ENCODE peak calls at places on chromosome 10, in nine cellular contexts. One of them, this sample, is unnamed.

GRCh38 chr10:105026566-105026965 is 385.5 kb downstream of the SORCS3 start:
- DNase-seq in kidney tubule cell: no peak
- DNase-seq in stimulated activated CD4-positive, alpha-beta T cell treated with anti-CD3 and anti-CD28 coated beads, TNF-alpha, amount 100 ng/mL, for 24 hours: no peak
- DNase-seq in uterus: no peak
- DNase-seq in activated CD8-positive, alpha-beta T cell treated with anti-CD3 and anti-CD28 coated beads for 36 hours: no peak
- DNase-seq in caudate nucleus: no peak
- DNase-seq in body of pancreas: no peak
- DNase-seq in 8988T: no peak
- DNase-seq in HepG2: no peak
- DNase-seq in this sample: no peak

GRCh38 chr10:22702348-22702747 is 12.0 kb downstream of the PIP4K2A start:
- DNase-seq in HepG2: no peak
- DNase-seq in uterus: no peak
- DNase-seq in stimulated activated CD4-positive, alpha-beta T cell treated with anti-CD3 and anti-CD28 coated beads, TNF-alpha, amount 100 ng/mL, for 24 hours: no peak
- DNase-seq in 8988T: no peak
- DNase-seq in caudate nucleus: no peak
- DNase-seq in kidney tubule cell: no peak
- DNase-seq in activated CD8-positive, alpha-beta T cell treated with anti-CD3 and anti-CD28 coated beads for 36 hours: no peak
- DNase-seq in body of pancreas: peak; percentile 56
- DNase-seq in this sample: no peak

GRCh38 chr10:22620140-22620857 is 94.1 kb downstream of the PIP4K2A start:
- DNase-seq in kidney tubule cell: peak; percentile 96
- DNase-seq in stimulated activated CD4-positive, alpha-beta T cell treated with anti-CD3 and anti-CD28 coated beads, TNF-alpha, amount 100 ng/mL, for 24 hours: no peak
- DNase-seq in body of pancreas: peak; percentile 58
- DNase-seq in 8988T: peak; percentile 58
- DNase-seq in uterus: peak; percentile 54
- DNase-seq in activated CD8-positive, alpha-beta T cell treated with anti-CD3 and anti-CD28 coated beads for 36 hours: peak; percentile 50
- DNase-seq in caudate nucleus: peak; percentile 28
- DNase-seq in HepG2: no peak
- DNase-seq in this sample: no peak

GRCh38 chr10:122786269-122786668 is 59.4 kb downstream of the CUZD1 start:
- DNase-seq in kidney tubule cell: peak; percentile 28
- DNase-seq in uterus: no peak
- DNase-seq in stimulated activated CD4-positive, alpha-beta T cell treated with anti-CD3 and anti-CD28 coated beads, TNF-alpha, amount 100 ng/mL, for 24 hours: no peak
- DNase-seq in 8988T: no peak
- DNase-seq in HepG2: peak; percentile 13
- DNase-seq in body of pancreas: no peak
- DNase-seq in activated CD8-positive, alpha-beta T cell treated with anti-CD3 and anti-CD28 coated beads for 36 hours: no peak
- DNase-seq in caudate nucleus: no peak
- DNase-seq in this sample: peak; percentile 47

GRCh38 chr10:112985701-112986510 is 35.9 kb downstream of the TCF7L2 start:
- DNase-seq in kidney tubule cell: peak; percentile 51
- DNase-seq in caudate nucleus: no peak
- DNase-seq in activated CD8-positive, alpha-beta T cell treated with anti-CD3 and anti-CD28 coated beads for 36 hours: peak; percentile 49
- DNase-seq in body of pancreas: no peak
- DNase-seq in HepG2: no peak
- DNase-seq in 8988T: no peak
- DNase-seq in uterus: peak; percentile 32
- DNase-seq in stimulated activated CD4-positive, alpha-beta T cell treated with anti-CD3 and anti-CD28 coated beads, TNF-alpha, amount 100 ng/mL, for 24 hours: no peak
- DNase-seq in this sample: peak; percentile 25

GRCh38 chr10:32332299-32332750 is 14.6 kb downstream of the EPC1 start:
- DNase-seq in uterus: no peak
- DNase-seq in caudate nucleus: no peak
- DNase-seq in body of pancreas: peak; percentile 60
- DNase-seq in activated CD8-positive, alpha-beta T cell treated with anti-CD3 and anti-CD28 coated beads for 36 hours: peak; percentile 91
- DNase-seq in HepG2: no peak
- DNase-seq in kidney tubule cell: peak; percentile 82
- DNase-seq in stimulated activated CD4-positive, alpha-beta T cell treated with anti-CD3 and anti-CD28 coated beads, TNF-alpha, amount 100 ng/mL, for 24 hours: peak; percentile 70
- DNase-seq in 8988T: no peak
- DNase-seq in this sample: no peak

GRCh38 chr10:120583424-120584108 is 126.5 kb downstream of the PLPP4 start:
- DNase-seq in HepG2: no peak
- DNase-seq in 8988T: no peak
- DNase-seq in body of pancreas: no peak
- DNase-seq in kidney tubule cell: no peak
- DNase-seq in activated CD8-positive, alpha-beta T cell treated with anti-CD3 and anti-CD28 coated beads for 36 hours: no peak
- DNase-seq in uterus: no peak
- DNase-seq in stimulated activated CD4-positive, alpha-beta T cell treated with anti-CD3 and anti-CD28 coated beads, TNF-alpha, amount 100 ng/mL, for 24 hours: no peak
- DNase-seq in caudate nucleus: no peak
- DNase-seq in this sample: no peak

GRCh38 chr10:108250954-108251620 is 1086.6 kb upstream of the SORCS1 start:
- DNase-seq in uterus: no peak
- DNase-seq in kidney tubule cell: no peak
- DNase-seq in 8988T: no peak
- DNase-seq in activated CD8-positive, alpha-beta T cell treated with anti-CD3 and anti-CD28 coated beads for 36 hours: no peak
- DNase-seq in caudate nucleus: no peak
- DNase-seq in body of pancreas: no peak
- DNase-seq in stimulated activated CD4-positive, alpha-beta T cell treated with anti-CD3 and anti-CD28 coated beads, TNF-alpha, amount 100 ng/mL, for 24 hours: no peak
- DNase-seq in HepG2: no peak
- DNase-seq in this sample: no peak

GRCh38 chr10:71253981-71254818 is 41.8 kb downstream of the UNC5B start:
- DNase-seq in caudate nucleus: no peak
- DNase-seq in stimulated activated CD4-positive, alpha-beta T cell treated with anti-CD3 and anti-CD28 coated beads, TNF-alpha, amount 100 ng/mL, for 24 hours: no peak
- DNase-seq in HepG2: no peak
- DNase-seq in activated CD8-positive, alpha-beta T cell treated with anti-CD3 and anti-CD28 coated beads for 36 hours: no peak
- DNase-seq in kidney tubule cell: no peak
- DNase-seq in 8988T: no peak
- DNase-seq in body of pancreas: no peak
- DNase-seq in uterus: no peak
- DNase-seq in this sample: no peak

GRCh38 chr10:60376953-60377352 is 12.7 kb downstream of the ANK3 start:
- DNase-seq in caudate nucleus: no peak
- DNase-seq in kidney tubule cell: no peak
- DNase-seq in uterus: no peak
- DNase-seq in stimulated activated CD4-positive, alpha-beta T cell treated with anti-CD3 and anti-CD28 coated beads, TNF-alpha, amount 100 ng/mL, for 24 hours: no peak
- DNase-seq in HepG2: no peak
- DNase-seq in activated CD8-positive, alpha-beta T cell treated with anti-CD3 and anti-CD28 coated beads for 36 hours: no peak
- DNase-seq in body of pancreas: no peak
- DNase-seq in 8988T: no peak
- DNase-seq in this sample: no peak

GRCh38 chr10:97222346-97222961 is 36.7 kb upstream of the SLIT1 start:
- DNase-seq in kidney tubule cell: no peak
- DNase-seq in caudate nucleus: no peak
- DNase-seq in stimulated activated CD4-positive, alpha-beta T cell treated with anti-CD3 and anti-CD28 coated beads, TNF-alpha, amount 100 ng/mL, for 24 hours: no peak
- DNase-seq in uterus: no peak
- DNase-seq in activated CD8-positive, alpha-beta T cell treated with anti-CD3 and anti-CD28 coated beads for 36 hours: no peak
- DNase-seq in body of pancreas: peak; percentile 31
- DNase-seq in HepG2: no peak
- DNase-seq in 8988T: no peak
- DNase-seq in this sample: no peak

GRCh38 chr10:133085251-133086125 is 2.2 kb upstream of the ADGRA1 start:
- DNase-seq in body of pancreas: no peak
- DNase-seq in activated CD8-positive, alpha-beta T cell treated with anti-CD3 and anti-CD28 coated beads for 36 hours: no peak
- DNase-seq in uterus: no peak
- DNase-seq in HepG2: no peak
- DNase-seq in caudate nucleus: no peak
- DNase-seq in 8988T: no peak
- DNase-seq in kidney tubule cell: no peak
- DNase-seq in stimulated activated CD4-positive, alpha-beta T cell treated with anti-CD3 and anti-CD28 coated beads, TNF-alpha, amount 100 ng/mL, for 24 hours: no peak
- DNase-seq in this sample: no peak

GRCh38 chr10:120607016-120607709 is 150.1 kb downstream of the PLPP4 start:
- DNase-seq in kidney tubule cell: peak; percentile 86
- DNase-seq in activated CD8-positive, alpha-beta T cell treated with anti-CD3 and anti-CD28 coated beads for 36 hours: no peak
- DNase-seq in stimulated activated CD4-positive, alpha-beta T cell treated with anti-CD3 and anti-CD28 coated beads, TNF-alpha, amount 100 ng/mL, for 24 hours: no peak
- DNase-seq in 8988T: no peak
- DNase-seq in body of pancreas: no peak
- DNase-seq in caudate nucleus: no peak
- DNase-seq in HepG2: no peak
- DNase-seq in uterus: no peak
- DNase-seq in this sample: no peak

GRCh38 chr10:121862042-121862441 is 65.8 kb downstream of the ATE1 start:
- DNase-seq in uterus: no peak
- DNase-seq in activated CD8-positive, alpha-beta T cell treated with anti-CD3 and anti-CD28 coated beads for 36 hours: no peak
- DNase-seq in 8988T: no peak
- DNase-seq in caudate nucleus: no peak
- DNase-seq in HepG2: no peak
- DNase-seq in body of pancreas: no peak
- DNase-seq in kidney tubule cell: no peak
- DNase-seq in stimulated activated CD4-positive, alpha-beta T cell treated with anti-CD3 and anti-CD28 coated beads, TNF-alpha, amount 100 ng/mL, for 24 hours: no peak
- DNase-seq in this sample: no peak

GRCh38 chr10:88893611-88894010 is 13.6 kb downstream of the STAMBPL1 start:
- DNase-seq in 8988T: no peak
- DNase-seq in uterus: peak; percentile 26
- DNase-seq in kidney tubule cell: no peak
- DNase-seq in activated CD8-positive, alpha-beta T cell treated with anti-CD3 and anti-CD28 coated beads for 36 hours: no peak
- DNase-seq in stimulated activated CD4-positive, alpha-beta T cell treated with anti-CD3 and anti-CD28 coated beads, TNF-alpha, amount 100 ng/mL, for 24 hours: no peak
- DNase-seq in body of pancreas: no peak
- DNase-seq in caudate nucleus: no peak
- DNase-seq in HepG2: no peak
- DNase-seq in this sample: no peak

GRCh38 chr10:31961264-31961663 is 32.6 kb upstream of the ARHGAP12 start:
- DNase-seq in activated CD8-positive, alpha-beta T cell treated with anti-CD3 and anti-CD28 coated beads for 36 hours: no peak
- DNase-seq in stimulated activated CD4-positive, alpha-beta T cell treated with anti-CD3 and anti-CD28 coated beads, TNF-alpha, amount 100 ng/mL, for 24 hours: no peak
- DNase-seq in uterus: no peak
- DNase-seq in kidney tubule cell: no peak
- DNase-seq in body of pancreas: peak; percentile 22
- DNase-seq in 8988T: no peak
- DNase-seq in HepG2: no peak
- DNase-seq in caudate nucleus: no peak
- DNase-seq in this sample: peak; percentile 20

GRCh38 chr10:59037018-59037389 is 139.4 kb upstream of the PHYHIPL start:
- DNase-seq in activated CD8-positive, alpha-beta T cell treated with anti-CD3 and anti-CD28 coated beads for 36 hours: no peak
- DNase-seq in HepG2: no peak
- DNase-seq in stimulated activated CD4-positive, alpha-beta T cell treated with anti-CD3 and anti-CD28 coated beads, TNF-alpha, amount 100 ng/mL, for 24 hours: no peak
- DNase-seq in 8988T: no peak
- DNase-seq in caudate nucleus: no peak
- DNase-seq in body of pancreas: no peak
- DNase-seq in kidney tubule cell: peak; percentile 20
- DNase-seq in uterus: no peak
- DNase-seq in this sample: no peak

GRCh38 chr10:18221123-18221522 is 80.9 kb downstream of the CACNB2 start:
- DNase-seq in activated CD8-positive, alpha-beta T cell treated with anti-CD3 and anti-CD28 coated beads for 36 hours: no peak
- DNase-seq in caudate nucleus: no peak
- DNase-seq in 8988T: no peak
- DNase-seq in stimulated activated CD4-positive, alpha-beta T cell treated with anti-CD3 and anti-CD28 coated beads, TNF-alpha, amount 100 ng/mL, for 24 hours: no peak
- DNase-seq in body of pancreas: no peak
- DNase-seq in kidney tubule cell: no peak
- DNase-seq in uterus: no peak
- DNase-seq in HepG2: no peak
- DNase-seq in this sample: no peak

GRCh38 chr10:57776688-57777432 is 490.8 kb downstream of the IPMK start:
- DNase-seq in activated CD8-positive, alpha-beta T cell treated with anti-CD3 and anti-CD28 coated beads for 36 hours: no peak
- DNase-seq in uterus: no peak
- DNase-seq in caudate nucleus: no peak
- DNase-seq in body of pancreas: no peak
- DNase-seq in HepG2: no peak
- DNase-seq in 8988T: no peak
- DNase-seq in kidney tubule cell: no peak
- DNase-seq in stimulated activated CD4-positive, alpha-beta T cell treated with anti-CD3 and anti-CD28 coated beads, TNF-alpha, amount 100 ng/mL, for 24 hours: no peak
- DNase-seq in this sample: no peak

GRCh38 chr10:118459642-118460193 is 117.6 kb upstream of the FAM204A start:
- DNase-seq in kidney tubule cell: peak; percentile 65
- DNase-seq in uterus: peak; percentile 71
- DNase-seq in body of pancreas: peak; percentile 71
- DNase-seq in caudate nucleus: no peak
- DNase-seq in activated CD8-positive, alpha-beta T cell treated with anti-CD3 and anti-CD28 coated beads for 36 hours: peak; percentile 72
- DNase-seq in HepG2: peak; percentile 43
- DNase-seq in 8988T: peak; percentile 23
- DNase-seq in stimulated activated CD4-positive, alpha-beta T cell treated with anti-CD3 and anti-CD28 coated beads, TNF-alpha, amount 100 ng/mL, for 24 hours: peak; percentile 41
- DNase-seq in this sample: peak; percentile 74

GRCh38 chr10:128462026-128462425 is 335.8 kb upstream of the MKI67 start:
- DNase-seq in HepG2: no peak
- DNase-seq in 8988T: no peak
- DNase-seq in kidney tubule cell: no peak
- DNase-seq in caudate nucleus: no peak
- DNase-seq in stimulated activated CD4-positive, alpha-beta T cell treated with anti-CD3 and anti-CD28 coated beads, TNF-alpha, amount 100 ng/mL, for 24 hours: no peak
- DNase-seq in uterus: no peak
- DNase-seq in body of pancreas: no peak
- DNase-seq in activated CD8-positive, alpha-beta T cell treated with anti-CD3 and anti-CD28 coated beads for 36 hours: no peak
- DNase-seq in this sample: no peak

GRCh38 chr10:59907537-59907917 is 1.2 kb upstream of the CCDC6 start:
- DNase-seq in body of pancreas: no peak
- DNase-seq in HepG2: no peak
- DNase-seq in stimulated activated CD4-positive, alpha-beta T cell treated with anti-CD3 and anti-CD28 coated beads, TNF-alpha, amount 100 ng/mL, for 24 hours: no peak
- DNase-seq in 8988T: no peak
- DNase-seq in activated CD8-positive, alpha-beta T cell treated with anti-CD3 and anti-CD28 coated beads for 36 hours: no peak
- DNase-seq in kidney tubule cell: peak; percentile 20
- DNase-seq in caudate nucleus: no peak
- DNase-seq in uterus: no peak
- DNase-seq in this sample: no peak

GRCh38 chr10:79248341-79248931 is 98.8 kb upstream of the PPIF start:
- DNase-seq in stimulated activated CD4-positive, alpha-beta T cell treated with anti-CD3 and anti-CD28 coated beads, TNF-alpha, amount 100 ng/mL, for 24 hours: no peak
- DNase-seq in activated CD8-positive, alpha-beta T cell treated with anti-CD3 and anti-CD28 coated beads for 36 hours: peak; percentile 36
- DNase-seq in 8988T: no peak
- DNase-seq in kidney tubule cell: no peak
- DNase-seq in HepG2: no peak
- DNase-seq in caudate nucleus: no peak
- DNase-seq in body of pancreas: no peak
- DNase-seq in uterus: peak; percentile 60
- DNase-seq in this sample: no peak

GRCh38 chr10:51162002-51162401 is 87.7 kb downstream of the PRKG1 start:
- DNase-seq in uterus: no peak
- DNase-seq in 8988T: no peak
- DNase-seq in activated CD8-positive, alpha-beta T cell treated with anti-CD3 and anti-CD28 coated beads for 36 hours: no peak
- DNase-seq in stimulated activated CD4-positive, alpha-beta T cell treated with anti-CD3 and anti-CD28 coated beads, TNF-alpha, amount 100 ng/mL, for 24 hours: no peak
- DNase-seq in body of pancreas: peak; percentile 15
- DNase-seq in kidney tubule cell: no peak
- DNase-seq in caudate nucleus: no peak
- DNase-seq in HepG2: no peak
- DNase-seq in this sample: no peak

GRCh38 chr10:3532644-3533043 is 252.4 kb downstream of the KLF6 start:
- DNase-seq in stimulated activated CD4-positive, alpha-beta T cell treated with anti-CD3 and anti-CD28 coated beads, TNF-alpha, amount 100 ng/mL, for 24 hours: no peak
- DNase-seq in uterus: no peak
- DNase-seq in kidney tubule cell: peak; percentile 89
- DNase-seq in body of pancreas: no peak
- DNase-seq in caudate nucleus: no peak
- DNase-seq in activated CD8-positive, alpha-beta T cell treated with anti-CD3 and anti-CD28 coated beads for 36 hours: no peak
- DNase-seq in HepG2: no peak
- DNase-seq in 8988T: peak; percentile 37
- DNase-seq in this sample: no peak